ENCODE peak calls at places on chromosomes 1 and 21, in four cellular contexts. V is IMR-90, I is tibial nerve, H is upper lobe of left lung. K is an unnamed sample.

GRCh38 chr1:180911640-180912161 is 996 bp upstream of the KIAA1614 start:
- DNase-seq in V (peak; percentile 19), I (no peak), H (no peak), K (no peak)

GRCh38 chr1:192809286-192810252 is 730 bp downstream of the RGS2 start:
- DNase-seq in V (peak; percentile 65), I (no peak), H (peak; percentile 51), K (peak; percentile 81)

GRCh38 chr1:50213505-50213904 is 104.8 kb downstream of the ELAVL4 start:
- DNase-seq in V (no peak), I (no peak), H (no peak), K (no peak)

GRCh38 chr1:114152211-114153050 is 1.2 kb downstream of the SYT6 start:
- DNase-seq in V (peak; percentile 24), I (no peak), H (peak; percentile 42), K (no peak)

GRCh38 chr1:16371725-16372124 is 4.7 kb downstream of the SZRD1 start:
- DNase-seq in V (peak; percentile 65), I (no peak), H (no peak), K (no peak)

GRCh38 chr1:103111926-103112325 is 3.6 kb upstream of the COL11A1 start:
- DNase-seq in V (peak; percentile 13), I (no peak), H (no peak), K (no peak)

GRCh38 chr1:185238447-185238846 is 78.6 kb downstream of the IVNS1ABP start:
- DNase-seq in V (peak; percentile 47), I (no peak), H (no peak), K (no peak)

GRCh38 chr1:30807318-30808066 is 49.9 kb upstream of the LAPTM5 start:
- DNase-seq in V (no peak), I (no peak), H (no peak), K (no peak)

GRCh38 chr1:229027622-229028182 is 243.2 kb upstream of the RAB4A start:
- DNase-seq in V (peak; percentile 37), I (peak; percentile 45), H (peak; percentile 77), K (peak; percentile 64)

GRCh38 chr1:44354840-44355581 is at the start of gene ERI3:
- DNase-seq in V (peak; percentile 96), I (peak; percentile 97), H (peak; percentile 99), K (peak; percentile 99)
- TF ChIP-seq POLR2A in V (peak; percentile 84), I (peak; percentile 82), H (no peak), K (no peak)

GRCh38 chr1:110380667-110381283 is 10.1 kb downstream of the SLC16A4 start:
- DNase-seq in V (peak; percentile 94), I (no peak), H (peak; percentile 41), K (no peak)

GRCh38 chr1:110370827-110371226 is 20.0 kb downstream of the SLC16A4 start:
- DNase-seq in V (peak; percentile 77), I (no peak), H (no peak), K (no peak)

GRCh38 chr1:110375490-110375889 is 15.3 kb downstream of the SLC16A4 start:
- DNase-seq in V (no peak), I (no peak), H (no peak), K (no peak)
- H3K36me3 ChIP-seq in V (peaks cover 29% of the 10 kb centered on the region), I (peaks cover 76% of the 10 kb centered on the region), H (peaks cover 14% of the 10 kb centered on the region), K (no peaks in the 10 kb centered on the region)

DNA sequence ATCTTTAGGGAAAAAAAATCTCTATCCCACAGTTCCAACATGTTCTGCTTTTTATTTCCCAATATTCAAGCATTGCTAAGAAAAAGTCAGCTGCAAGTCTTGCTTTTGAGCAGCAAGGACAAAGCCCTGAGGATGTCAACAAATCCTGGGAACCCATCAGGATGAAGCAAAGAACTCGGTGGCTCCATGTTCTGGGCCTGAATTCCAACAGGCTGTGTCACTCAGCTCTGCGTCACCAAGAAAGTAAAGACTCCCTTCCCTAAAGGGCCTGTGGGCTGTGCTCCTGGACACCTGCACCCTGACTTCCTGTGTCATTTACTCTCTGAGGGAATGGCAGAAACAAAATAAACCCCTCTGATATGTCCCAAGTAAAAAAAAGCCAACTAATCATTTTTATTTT is 95.5 kb downstream of the TIAM1 start:
- DNase-seq in V (peak; percentile 63), I (no peak), H (no peak), K (no peak)
- TF ChIP-seq POLR2A in V (no peak), I (no peak), H (no peak), K (no peak)

GRCh38 chr21:31713115-31713514 is 18.8 kb downstream of the SCAF4 start:
- DNase-seq in V (no peak), I (no peak), H (no peak), K (no peak)

GRCh38 chr21:31711745-31712144 is 20.2 kb downstream of the SCAF4 start:
- DNase-seq in V (no peak), I (no peak), H (no peak), K (no peak)

GRCh38 chr21:31713973-31714740 is 17.8 kb downstream of the SCAF4 start:
- DNase-seq in V (peak; percentile 45), I (no peak), H (no peak), K (no peak)

GRCh38 chr21:31716106-31716505 is 15.8 kb downstream of the SCAF4 start:
- DNase-seq in V (no peak), I (no peak), H (no peak), K (no peak)

GRCh38 chr21:31714741-31715365 is 17.1 kb downstream of the SCAF4 start:
- DNase-seq in V (no peak), I (no peak), H (no peak), K (no peak)
- H3K36me3 ChIP-seq in V (peaks cover under 1% of the 10 kb centered on the region), I (no peaks in the 10 kb centered on the region), H (no peaks in the 10 kb centered on the region), K (no peaks in the 10 kb centered on the region)

DNA sequence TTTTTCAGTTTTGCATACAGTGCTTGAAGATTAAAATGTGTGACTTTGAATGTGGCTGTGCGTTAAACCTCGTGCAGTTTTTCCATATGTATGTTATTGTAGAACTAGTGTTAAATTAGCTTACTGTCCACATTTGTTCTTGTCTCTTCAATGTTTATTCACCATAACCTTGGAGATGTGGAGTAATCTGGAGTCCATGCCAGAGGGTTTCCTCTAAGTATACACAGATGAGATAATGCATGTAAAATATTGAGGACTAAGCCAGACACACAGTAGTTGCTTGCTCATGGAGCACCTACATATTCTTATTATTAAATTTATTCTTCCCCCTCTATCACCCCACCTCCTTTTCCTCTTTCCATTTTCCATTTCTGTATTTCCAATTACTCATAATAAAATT is 7.7 kb upstream of the GIPC2 start:
- DNase-seq in V (peak; percentile 73), I (no peak), H (no peak), K (no peak)
- TF ChIP-seq POLR2A in V (no peak), I (no peak), H (no peak), K (no peak)

GRCh38 chr1:6588128-6588892 is 8.5 kb downstream of the ZBTB48 start:
- DNase-seq in V (no peak), I (no peak), H (peak; percentile 89), K (no peak)
- H3K36me3 ChIP-seq in V (peaks cover 58% of the 10 kb centered on the region), I (peaks cover 82% of the 10 kb centered on the region), H (peaks cover 1% of the 10 kb centered on the region), K (no peaks in the 10 kb centered on the region)

GRCh38 chr1:110003747-110004428 is 19.3 kb downstream of the AHCYL1 start:
- DNase-seq in V (peak; percentile 99), I (peak; percentile 30), H (peak; percentile 88), K (peak; percentile 28)
- TF ChIP-seq POLR2A in V (peak; percentile 67), I (no peak), H (no peak), K (peak; percentile 31)

GRCh38 chr1:19199393-19200280 is 10.4 kb downstream of the UBR4 start:
- DNase-seq in V (no peak), I (no peak), H (no peak), K (no peak)
- H3K36me3 ChIP-seq in V (peaks cover 42% of the 10 kb centered on the region), I (peaks cover 47% of the 10 kb centered on the region), H (peaks cover 26% of the 10 kb centered on the region), K (peaks cover 61% of the 10 kb centered on the region)